ENCODE peak calls at places on chromosomes 4 and X, in ten cellular contexts. V is epithelial cell of prostate; O is A172; K is small intestine; R is breast epithelium; H is MV-4-11; B is neuronal stem cell; Q is activated CD4-positive, CD25-positive, alpha-beta regulatory T cell; Y is C1 segment of cervical spinal cord; Z is stimulated activated naive B cell treated with anti-CD40 and anti-IgM and Interleukin-4, amounts not matched to agents 10 μg/mL and 1 μg/mL and 100 μg/mL, for 72 hours. U is an unnamed sample.

GRCh38 chr4:8707045-8707781 is 114.6 kb downstream of the CPZ start:
- DNase-seq in Q (no peak), O (no peak), Z (no peak), R (no peak), V (no peak), B (no peak), K (no peak), H (no peak), Y (no peak), U (no peak)

GRCh38 chr4:38976308-38976707 is 55.9 kb downstream of the TMEM156 start:
- DNase-seq in Y (no peak), Q (no peak), V (no peak), K (no peak), B (no peak), O (no peak), Z (no peak), H (no peak), R (no peak), U (no peak)

GRCh38 chr4:161222889-161223288 is 940.9 kb downstream of the FSTL5 start:
- DNase-seq in Y (no peak), Q (no peak), H (no peak), K (peak), Z (no peak), V (no peak), B (no peak), R (no peak), O (no peak), U (no peak)

GRCh38 chr4:154084864-154085263 is 296.0 kb upstream of the SFRP2 start:
- DNase-seq in B (no peak), K (no peak), R (no peak), H (no peak), Z (no peak), O (peak), Q (no peak), Y (no peak), V (no peak), U (no peak)

GRCh38 chr4:118086334-118086733 is 52.0 kb downstream of the NDST3 start:
- DNase-seq in R (no peak), Z (no peak), H (peak), O (peak), V (peak), K (no peak), Y (no peak), B (no peak), Q (no peak), U (no peak)

GRCh38 chrX:108468486-108468885 is 28.8 kb downstream of the COL4A5 start:
- DNase-seq in K (no peak), Q (no peak), R (no peak), V (no peak), Y (no peak), H (no peak), B (no peak), O (no peak), Z (no peak), U (no peak)

GRCh38 chr4:176156656-176157055 is 38.7 kb downstream of the SPATA4 start:
- DNase-seq in O (peak), B (no peak), Y (no peak), Z (no peak), V (no peak), R (no peak), H (no peak), K (no peak), Q (no peak), U (no peak)

GRCh38 chr4:23401572-23401971 is 488.3 kb downstream of the PPARGC1A start:
- DNase-seq in H (no peak), R (no peak), B (no peak), V (no peak), Y (no peak), K (no peak), O (peak), Z (no peak), Q (no peak), U (no peak)

GRCh38 chr4:182768821-182769220 is 148.4 kb downstream of the DCTD start:
- DNase-seq in Y (no peak), Z (no peak), H (no peak), O (no peak), R (no peak), B (no peak), V (no peak), Q (no peak), K (no peak), U (no peak)

GRCh38 chrX:11557120-11557519 is 108.6 kb downstream of the ARHGAP6 start:
- DNase-seq in H (no peak), R (no peak), Q (no peak), V (peak), O (peak), Z (no peak), B (no peak), K (no peak), Y (no peak), U (no peak)

GRCh38 chr4:98601719-98602118 is 56.7 kb downstream of the TSPAN5 start:
- DNase-seq in R (no peak), B (no peak), Y (no peak), O (peak), K (no peak), Z (no peak), H (no peak), V (peak), Q (no peak), U (no peak)

GRCh38 chrX:69289046-69289838 is 124.0 kb upstream of the PJA1 start:
- DNase-seq in Z (no peak), K (no peak), O (no peak), B (no peak), Q (no peak), Y (no peak), V (no peak), H (no peak), R (no peak), U (no peak)

GRCh38 chr4:28508649-28509048 is 1648.0 kb downstream of the STIM2 start:
- DNase-seq in Z (no peak), R (no peak), V (no peak), B (no peak), K (no peak), Y (no peak), O (no peak), H (peak), Q (no peak), U (no peak)

GRCh38 chr4:6535706-6536105 is 39.3 kb upstream of the MAN2B2 start:
- DNase-seq in Z (no peak), R (no peak), Y (no peak), B (no peak), Q (no peak), V (no peak), O (no peak), K (no peak), H (no peak), U (no peak)

GRCh38 chrX:103608305-103608963 is 671 bp downstream of the TCEAL3 start:
- DNase-seq in Y (no peak), Q (no peak), O (no peak), H (no peak), Z (no peak), R (no peak), B (no peak), K (no peak), V (no peak), U (peak)

GRCh38 chr4:171846232-171846631 is 33.0 kb downstream of the GALNTL6 start:
- DNase-seq in B (peak), Y (no peak), R (no peak), Z (peak), Q (no peak), O (peak), K (peak), H (no peak), V (no peak), U (no peak)

GRCh38 chr4:17173300-17173699 is 274.9 kb upstream of the LDB2 start:
- DNase-seq in Q (no peak), V (no peak), B (no peak), Y (no peak), H (no peak), Z (no peak), K (no peak), O (no peak), R (no peak), U (no peak)

GRCh38 chrX:140157611-140158010 is 192.3 kb upstream of the CXorf66 start:
- DNase-seq in R (no peak), V (no peak), B (no peak), K (no peak), H (no peak), Z (no peak), Q (no peak), O (peak), Y (no peak), U (no peak)

GRCh38 chr4:113645771-113646455 is 115.6 kb downstream of the CAMK2D start:
- DNase-seq in V (peak), O (peak), B (no peak), R (no peak), K (peak), H (no peak), Q (no peak), Y (no peak), Z (no peak), U (peak)

GRCh38 chr4:7322166-7322991 is 112.4 kb downstream of the PSAPL1 start:
- DNase-seq in Q (no peak), K (no peak), Z (no peak), V (no peak), Y (peak), H (no peak), B (no peak), R (no peak), O (no peak), U (no peak)

GRCh38 chrX:9677098-9677739 is 88.4 kb downstream of the GPR143 start:
- DNase-seq in Z (peak), H (peak), K (peak), R (no peak), Q (no peak), O (no peak), B (no peak), Y (no peak), V (peak), U (peak)

U was measured in prostate gland.